ENCODE peak calls at places on chromosomes 5 and 9, in six cellular contexts. One of them, this sample, is unnamed.

GRCh38 chr5:157607371-157608161 is 32.0 kb upstream of the ADAM19 start:
- DNase-seq in CD8-positive, alpha-beta T cell: peak; percentile 32
- DNase-seq in mammary epithelial cell: peak; percentile 99
- DNase-seq in keratinocyte: peak; percentile 75
- DNase-seq in kidney: no peak
- DNase-seq in B cell: no peak
- DNase-seq in this sample: no peak

GRCh38 chr9:83208065-83208850 is 145.3 kb upstream of the RASEF start:
- DNase-seq in keratinocyte: no peak
- DNase-seq in B cell: no peak
- DNase-seq in mammary epithelial cell: no peak
- DNase-seq in kidney: no peak
- DNase-seq in CD8-positive, alpha-beta T cell: no peak
- DNase-seq in this sample: no peak

GRCh38 chr9:122819791-122820489 is 8.4 kb downstream of the PDCL start:
- DNase-seq in keratinocyte: no peak
- DNase-seq in B cell: no peak
- DNase-seq in mammary epithelial cell: no peak
- DNase-seq in kidney: no peak
- DNase-seq in CD8-positive, alpha-beta T cell: no peak
- DNase-seq in this sample: no peak

GRCh38 chr5:16489322-16489791 is 23.8 kb upstream of the ZNF622 start:
- DNase-seq in kidney: no peak
- DNase-seq in CD8-positive, alpha-beta T cell: no peak
- DNase-seq in keratinocyte: no peak
- DNase-seq in mammary epithelial cell: peak; percentile 52
- DNase-seq in B cell: no peak
- DNase-seq in this sample: no peak

GRCh38 chr5:160477266-160477970 is 55.8 kb downstream of the PTTG1 start:
- DNase-seq in keratinocyte: no peak
- DNase-seq in CD8-positive, alpha-beta T cell: no peak
- DNase-seq in kidney: no peak
- DNase-seq in B cell: no peak
- DNase-seq in mammary epithelial cell: no peak
- DNase-seq in this sample: no peak

GRCh38 chr9:131500377-131500776 is 2.3 kb upstream of the POMT1 start:
- DNase-seq in kidney: no peak
- DNase-seq in keratinocyte: no peak
- DNase-seq in CD8-positive, alpha-beta T cell: peak; percentile 58
- DNase-seq in mammary epithelial cell: peak; percentile 42
- DNase-seq in B cell: no peak
- DNase-seq in this sample: no peak

GRCh38 chr5:88707216-88707965 is 175.6 kb downstream of the MEF2C start:
- DNase-seq in CD8-positive, alpha-beta T cell: no peak
- DNase-seq in kidney: no peak
- DNase-seq in B cell: no peak
- DNase-seq in mammary epithelial cell: no peak
- DNase-seq in keratinocyte: no peak
- DNase-seq in this sample: no peak

GRCh38 chr5:135306557-135306956 is 92.5 kb downstream of the MACROH2A1 start:
- DNase-seq in CD8-positive, alpha-beta T cell: no peak
- DNase-seq in mammary epithelial cell: no peak
- DNase-seq in B cell: no peak
- DNase-seq in kidney: no peak
- DNase-seq in keratinocyte: no peak
- DNase-seq in this sample: no peak

GRCh38 chr5:14937277-14937676 is 65.7 kb upstream of the ANKH start:
- DNase-seq in kidney: no peak
- DNase-seq in keratinocyte: no peak
- DNase-seq in mammary epithelial cell: no peak
- DNase-seq in B cell: no peak
- DNase-seq in CD8-positive, alpha-beta T cell: no peak
- DNase-seq in this sample: no peak

GRCh38 chr5:50365615-50366251 is 75.4 kb downstream of the EMB start:
- DNase-seq in kidney: no peak
- DNase-seq in B cell: no peak
- DNase-seq in keratinocyte: no peak
- DNase-seq in CD8-positive, alpha-beta T cell: no peak
- DNase-seq in mammary epithelial cell: no peak
- DNase-seq in this sample: no peak

GRCh38 chr5:77632526-77633268 is 5.8 kb downstream of the OTP start:
- DNase-seq in keratinocyte: no peak
- DNase-seq in B cell: no peak
- DNase-seq in CD8-positive, alpha-beta T cell: no peak
- DNase-seq in kidney: no peak
- DNase-seq in mammary epithelial cell: no peak
- DNase-seq in this sample: no peak

GRCh38 chr5:38381361-38381760 is 123.0 kb downstream of the EGFLAM start:
- DNase-seq in B cell: no peak
- DNase-seq in CD8-positive, alpha-beta T cell: no peak
- DNase-seq in keratinocyte: no peak
- DNase-seq in mammary epithelial cell: no peak
- DNase-seq in kidney: no peak
- DNase-seq in this sample: no peak

GRCh38 chr9:4298255-4299005 is 1.4 kb downstream of the GLIS3 start:
- DNase-seq in mammary epithelial cell: peak; percentile 65
- DNase-seq in keratinocyte: no peak
- DNase-seq in CD8-positive, alpha-beta T cell: no peak
- DNase-seq in B cell: peak; percentile 33
- DNase-seq in kidney: peak; percentile 82
- DNase-seq in this sample: peak; percentile 41

GRCh38 chr5:140249536-140249935 is 53.4 kb downstream of the PFDN1 start:
- DNase-seq in mammary epithelial cell: no peak
- DNase-seq in CD8-positive, alpha-beta T cell: no peak
- DNase-seq in B cell: no peak
- DNase-seq in keratinocyte: no peak
- DNase-seq in kidney: no peak
- DNase-seq in this sample: no peak

GRCh38 chr5:73232266-73233041 is 59.5 kb downstream of the TMEM174 start:
- DNase-seq in mammary epithelial cell: no peak
- DNase-seq in kidney: no peak
- DNase-seq in CD8-positive, alpha-beta T cell: no peak
- DNase-seq in keratinocyte: no peak
- DNase-seq in B cell: no peak
- DNase-seq in this sample: no peak

GRCh38 chr5:96408276-96408777 is 24.7 kb downstream of the PCSK1 start:
- DNase-seq in B cell: no peak
- DNase-seq in keratinocyte: peak; percentile 40
- DNase-seq in mammary epithelial cell: peak; percentile 80
- DNase-seq in kidney: no peak
- DNase-seq in CD8-positive, alpha-beta T cell: no peak
- DNase-seq in this sample: no peak

GRCh38 chr5:77239126-77239741 is 28.8 kb downstream of the PDE8B start:
- DNase-seq in kidney: no peak
- DNase-seq in keratinocyte: no peak
- DNase-seq in mammary epithelial cell: peak; percentile 9
- DNase-seq in CD8-positive, alpha-beta T cell: no peak
- DNase-seq in B cell: no peak
- DNase-seq in this sample: no peak

GRCh38 chr5:108715408-108715807 is 32.3 kb upstream of the FER start:
- DNase-seq in mammary epithelial cell: no peak
- DNase-seq in kidney: no peak
- DNase-seq in keratinocyte: no peak
- DNase-seq in CD8-positive, alpha-beta T cell: no peak
- DNase-seq in B cell: no peak
- DNase-seq in this sample: no peak

GRCh38 chr9:38681747-38682227 is 38.1 kb downstream of the FAM240B start:
- DNase-seq in B cell: no peak
- DNase-seq in keratinocyte: peak; percentile 84
- DNase-seq in CD8-positive, alpha-beta T cell: no peak
- DNase-seq in kidney: no peak
- DNase-seq in mammary epithelial cell: peak; percentile 83
- DNase-seq in this sample: no peak

GRCh38 chr5:135127604-135128240 is 93.7 kb upstream of the PITX1 start:
- DNase-seq in CD8-positive, alpha-beta T cell: no peak
- DNase-seq in keratinocyte: peak; percentile 61
- DNase-seq in kidney: peak; percentile 61
- DNase-seq in mammary epithelial cell: peak; percentile 80
- DNase-seq in B cell: no peak
- DNase-seq in this sample: no peak

GRCh38 chr5:34041247-34041972 is 1.6 kb downstream of the C1QTNF3 start:
- DNase-seq in CD8-positive, alpha-beta T cell: no peak
- DNase-seq in kidney: no peak
- DNase-seq in B cell: no peak
- DNase-seq in keratinocyte: no peak
- DNase-seq in mammary epithelial cell: no peak
- DNase-seq in this sample: no peak
- TF ChIP-seq CTCF in CD8-positive, alpha-beta T cell: no peak
- TF ChIP-seq CTCF in kidney: no peak
- TF ChIP-seq CTCF in B cell: no peak
- TF ChIP-seq CTCF in keratinocyte: no peak
- TF ChIP-seq CTCF in mammary epithelial cell: no peak
- TF ChIP-seq CTCF in this sample: no peak

DNA sequence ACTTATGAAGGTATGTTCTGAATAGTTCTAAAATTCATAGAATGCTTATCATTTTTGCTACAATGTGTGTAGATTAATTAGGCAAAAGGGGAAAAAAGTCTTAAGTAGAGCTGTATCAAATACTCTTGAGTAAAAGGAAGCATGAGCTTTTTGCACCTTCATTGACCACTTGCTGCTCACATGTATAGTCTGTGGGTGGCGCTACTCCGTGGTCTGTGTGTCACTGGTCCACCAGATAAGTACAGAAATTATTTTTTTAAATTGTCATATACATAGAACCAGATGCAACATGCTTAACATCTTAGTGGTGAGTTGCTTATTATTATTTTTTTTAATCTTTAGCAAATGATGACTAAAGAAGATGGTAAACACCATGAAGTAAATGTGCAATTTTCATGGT is 130.2 kb downstream of the MAN2A1 start:
- DNase-seq in mammary epithelial cell: no peak
- DNase-seq in kidney: no peak
- DNase-seq in B cell: no peak
- DNase-seq in keratinocyte: no peak
- DNase-seq in CD8-positive, alpha-beta T cell: no peak
- DNase-seq in this sample: no peak
- TF ChIP-seq CTCF in mammary epithelial cell: peak; percentile 12
- TF ChIP-seq CTCF in kidney: no peak
- TF ChIP-seq CTCF in B cell: no peak
- TF ChIP-seq CTCF in keratinocyte: no peak
- TF ChIP-seq CTCF in CD8-positive, alpha-beta T cell: no peak
- TF ChIP-seq CTCF in this sample: no peak

GRCh38 chr9:22528485-22528884 is 81.9 kb downstream of the DMRTA1 start:
- DNase-seq in kidney: no peak
- DNase-seq in CD8-positive, alpha-beta T cell: no peak
- DNase-seq in keratinocyte: no peak
- DNase-seq in mammary epithelial cell: no peak
- DNase-seq in B cell: no peak
- DNase-seq in this sample: no peak
- TF ChIP-seq CTCF in kidney: no peak
- TF ChIP-seq CTCF in CD8-positive, alpha-beta T cell: no peak
- TF ChIP-seq CTCF in keratinocyte: no peak
- TF ChIP-seq CTCF in mammary epithelial cell: peak; percentile 16
- TF ChIP-seq CTCF in B cell: no peak
- TF ChIP-seq CTCF in this sample: no peak

GRCh38 chr5:171433952-171434676 is 14.7 kb downstream of the FGF18 start:
- DNase-seq in CD8-positive, alpha-beta T cell: no peak
- DNase-seq in kidney: no peak
- DNase-seq in mammary epithelial cell: no peak
- DNase-seq in keratinocyte: no peak
- DNase-seq in B cell: no peak
- DNase-seq in this sample: no peak
- TF ChIP-seq CTCF in CD8-positive, alpha-beta T cell: no peak
- TF ChIP-seq CTCF in kidney: no peak
- TF ChIP-seq CTCF in mammary epithelial cell: no peak
- TF ChIP-seq CTCF in keratinocyte: no peak
- TF ChIP-seq CTCF in B cell: no peak
- TF ChIP-seq CTCF in this sample: no peak

GRCh38 chr5:152723482-152723881 is 318.4 kb upstream of the NMUR2 start:
- DNase-seq in kidney: no peak
- DNase-seq in CD8-positive, alpha-beta T cell: no peak
- DNase-seq in B cell: no peak
- DNase-seq in keratinocyte: no peak
- DNase-seq in mammary epithelial cell: no peak
- DNase-seq in this sample: no peak
- TF ChIP-seq CTCF in kidney: no peak
- TF ChIP-seq CTCF in CD8-positive, alpha-beta T cell: no peak
- TF ChIP-seq CTCF in B cell: no peak
- TF ChIP-seq CTCF in keratinocyte: no peak
- TF ChIP-seq CTCF in mammary epithelial cell: no peak
- TF ChIP-seq CTCF in this sample: no peak

GRCh38 chr5:56938858-56939257 is 13.1 kb downstream of the MIER3 start:
- DNase-seq in CD8-positive, alpha-beta T cell: no peak
- DNase-seq in kidney: no peak
- DNase-seq in keratinocyte: no peak
- DNase-seq in mammary epithelial cell: no peak
- DNase-seq in B cell: no peak
- DNase-seq in this sample: no peak

DNA sequence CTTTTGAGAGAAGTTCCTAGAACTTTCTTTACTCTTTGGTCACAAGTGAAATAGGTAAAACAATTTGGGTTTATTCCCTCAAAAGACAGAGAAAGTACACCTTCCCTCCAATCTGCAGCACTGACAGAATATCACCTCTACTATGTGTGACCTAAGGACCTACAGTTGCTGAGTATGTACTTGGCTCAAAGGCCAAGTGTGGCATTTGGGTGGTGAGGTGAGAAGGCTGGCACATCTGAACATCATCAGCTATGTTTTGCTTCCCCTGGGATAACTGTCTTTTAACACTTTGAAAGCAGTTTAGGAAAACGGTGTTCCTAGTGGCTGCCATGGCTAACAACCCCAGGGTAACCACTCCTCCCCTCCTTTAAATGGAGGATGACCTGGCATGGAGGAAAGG is 17.6 kb downstream of the MIER3 start:
- DNase-seq in kidney: no peak
- DNase-seq in mammary epithelial cell: no peak
- DNase-seq in B cell: no peak
- DNase-seq in keratinocyte: no peak
- DNase-seq in CD8-positive, alpha-beta T cell: no peak
- DNase-seq in this sample: no peak
- TF ChIP-seq CTCF in kidney: no peak
- TF ChIP-seq CTCF in mammary epithelial cell: no peak
- TF ChIP-seq CTCF in B cell: no peak
- TF ChIP-seq CTCF in keratinocyte: no peak
- TF ChIP-seq CTCF in CD8-positive, alpha-beta T cell: no peak
- TF ChIP-seq CTCF in this sample: no peak

GRCh38 chr9:86540999-86541398 is 186.8 kb upstream of the TUT7 start:
- DNase-seq in B cell: no peak
- DNase-seq in mammary epithelial cell: no peak
- DNase-seq in keratinocyte: no peak
- DNase-seq in CD8-positive, alpha-beta T cell: no peak
- DNase-seq in kidney: no peak
- DNase-seq in this sample: no peak
- TF ChIP-seq CTCF in B cell: no peak
- TF ChIP-seq CTCF in mammary epithelial cell: no peak
- TF ChIP-seq CTCF in keratinocyte: no peak
- TF ChIP-seq CTCF in CD8-positive, alpha-beta T cell: no peak
- TF ChIP-seq CTCF in kidney: no peak
- TF ChIP-seq CTCF in this sample: no peak